ENCODE peak calls at places on chromosomes 5 and 9, in four cellular contexts. L, B, P and R are unnamed samples.

GRCh38 chr5:88883566-88884434 is 816 bp upstream of the MEF2C start:
- DNase-seq in L (peak), B (peak), P (no peak), R (no peak)

GRCh38 chr5:159956074-159956473 is 39.8 kb downstream of the ADRA1B start:
- DNase-seq in L (no peak), B (no peak), P (no peak), R (no peak)

GRCh38 chr5:144457160-144457559 is 286.5 kb downstream of the KCTD16 start:
- DNase-seq in L (no peak), B (no peak), P (no peak), R (no peak)

GRCh38 chr9:112180387-112180881 is 5.3 kb upstream of the SUSD1 start:
- DNase-seq in L (no peak), B (no peak), P (peak), R (no peak)

GRCh38 chr5:66356011-66356565 is 212.0 kb downstream of the SREK1 start:
- DNase-seq in L (no peak), B (no peak), P (no peak), R (no peak)

GRCh38 chr9:105399117-105399516 is 48.7 kb upstream of the FSD1L start:
- DNase-seq in L (no peak), B (no peak), P (no peak), R (no peak)

GRCh38 chr9:108953983-108954574 is 19.9 kb downstream of the ABITRAM start:
- DNase-seq in L (no peak), B (peak), P (no peak), R (peak)

GRCh38 chr5:150590979-150591411 is 49.5 kb upstream of the SYNPO start:
- DNase-seq in L (no peak), B (no peak), P (no peak), R (no peak)

GRCh38 chr9:107123389-107123788 is 159.7 kb upstream of the RAD23B start:
- DNase-seq in L (no peak), B (no peak), P (no peak), R (no peak)

GRCh38 chr5:76332620-76333170 is 70.4 kb upstream of the IQGAP2 start:
- DNase-seq in L (no peak), B (no peak), P (no peak), R (no peak)

GRCh38 chr5:95647886-95648860 is 1.6 kb downstream of the RFESD start:
- DNase-seq in L (no peak), B (no peak), P (no peak), R (no peak)

GRCh38 chr5:2909035-2909434 is 157.6 kb upstream of the IRX2 start:
- DNase-seq in L (no peak), B (no peak), P (no peak), R (no peak)

GRCh38 chr5:175478384-175479124 is at the start of gene SFXN1:
- DNase-seq in L (peak), B (peak), P (peak), R (peak)

GRCh38 chr5:43019615-43020293 is 20.4 kb downstream of the ANXA2R start:
- DNase-seq in L (no peak), B (peak), P (peak), R (no peak)

GRCh38 chr5:78675956-78676727 is 27.6 kb upstream of the LHFPL2 start:
- DNase-seq in L (no peak), B (no peak), P (no peak), R (no peak)

GRCh38 chr5:113061851-113062631 is 85.4 kb downstream of the DCP2 start:
- DNase-seq in L (no peak), B (no peak), P (no peak), R (no peak)

GRCh38 chr9:78035369-78035993 is 3.9 kb upstream of the GNAQ start:
- DNase-seq in L (peak), B (peak), P (peak), R (no peak)

GRCh38 chr5:53038196-53038847 is 49.2 kb downstream of the ITGA2 start:
- DNase-seq in L (no peak), B (no peak), P (no peak), R (no peak)

GRCh38 chr5:37696190-37697021 is 143.4 kb downstream of the GDNF start:
- DNase-seq in L (no peak), B (no peak), P (no peak), R (no peak)

GRCh38 chr5:133390416-133391155 is 221.8 kb downstream of the FSTL4 start:
- DNase-seq in L (no peak), B (no peak), P (peak), R (no peak)

GRCh38 chr5:15463231-15463630 is 36.7 kb upstream of the FBXL7 start:
- DNase-seq in L (no peak), B (no peak), P (no peak), R (no peak)

GRCh38 chr9:87650611-87651295 is 75.2 kb upstream of the CTSL start:
- DNase-seq in L (no peak), B (no peak), P (no peak), R (no peak)

GRCh38 chr9:90964101-90965020 is 162.7 kb downstream of the SYK start:
- DNase-seq in L (peak), B (no peak), P (no peak), R (no peak)

GRCh38 chr5:123151227-123151951 is 62.3 kb downstream of the PRDM6 start:
- DNase-seq in L (no peak), B (no peak), P (no peak), R (no peak)

GRCh38 chr5:105953616-105954015 is 1717.1 kb downstream of the EFNA5 start:
- DNase-seq in L (no peak), B (no peak), P (no peak), R (no peak)

GRCh38 chr5:42423285-42424152 is at the start of gene GHR:
- DNase-seq in L (peak), B (peak), P (peak), R (peak)

GRCh38 chr5:78287833-78288232 is 6.7 kb downstream of the AP3B1 start:
- DNase-seq in L (no peak), B (no peak), P (no peak), R (no peak)

GRCh38 chr5:139406960-139407359 is 3.1 kb upstream of the SPATA24 start:
- DNase-seq in L (no peak), B (no peak), P (no peak), R (no peak)

GRCh38 chr5:76472338-76473336 is 69.6 kb downstream of the IQGAP2 start:
- DNase-seq in L (no peak), B (no peak), P (peak), R (no peak)

GRCh38 chr5:128669803-128670202 is 131.8 kb upstream of the FBN2 start:
- DNase-seq in L (no peak), B (no peak), P (no peak), R (no peak)

GRCh38 chr5:80957031-80957761 is 3.0 kb upstream of the RASGRF2 start:
- DNase-seq in L (no peak), B (no peak), P (no peak), R (no peak)